ENCODE peak calls at places on chromosomes 3 and 15, in eight cellular contexts. N is GM13977; W is iris pigment epithelial cell; R is stimulated activated CD4-positive, alpha-beta T cell treated with anti-CD3 and anti-CD28 coated beads, Interleukin-2, amount 100 ng/mL, for 48 hours; O is neural crest cell; V is left cardiac atrium; G is T-cell; U is activated T-cell treated with anti-CD3 and anti-CD28 coated beads for 24 hours. P is an unnamed sample.

GRCh38 chr15:40927497-40928346 is 1.4 kb upstream of the DLL4 start:
- DNase-seq in U (no peak), N (peak; percentile 54), G (no peak), R (no peak), W (no peak), O (no peak), V (peak; percentile 29), P (no peak)

GRCh38 chr3:52866427-52866826 is 30.9 kb downstream of the STIMATE start:
- DNase-seq in O (no peak), U (no peak), W (no peak), G (no peak), N (no peak), V (no peak), R (no peak), P (no peak)

GRCh38 chr15:78909791-78910228 is 35.0 kb downstream of the CTSH start:
- DNase-seq in N (peak; percentile 52), W (peak; percentile 34), O (peak; percentile 52), R (peak; percentile 21), G (no peak), V (no peak), U (peak; percentile 5), P (no peak)

GRCh38 chr3:48765376-48765775 is 48.4 kb upstream of the IP6K2 start:
- DNase-seq in R (no peak), W (no peak), O (no peak), U (no peak), N (no peak), V (no peak), G (no peak), P (no peak)

GRCh38 chr3:42613462-42613861 is 13.0 kb downstream of the NKTR start:
- DNase-seq in O (no peak), W (no peak), G (no peak), R (no peak), N (no peak), U (no peak), V (no peak), P (no peak)

GRCh38 chr15:88018865-88019626 is 237.5 kb downstream of the NTRK3 start:
- DNase-seq in G (no peak), V (no peak), O (no peak), U (no peak), W (peak; percentile 13), R (no peak), N (no peak), P (no peak)

GRCh38 chr3:30664449-30664848 is 58.0 kb downstream of the TGFBR2 start:
- DNase-seq in W (no peak), N (no peak), G (peak; percentile 66), O (no peak), V (no peak), U (no peak), R (no peak), P (no peak)

GRCh38 chr15:85751731-85752421 is 42.8 kb downstream of the KLHL25 start:
- DNase-seq in U (no peak), R (no peak), G (no peak), V (no peak), W (no peak), O (peak; percentile 57), N (no peak), P (no peak)

GRCh38 chr3:155362808-155363689 is 69.6 kb upstream of the STRIT1 start:
- DNase-seq in U (no peak), G (no peak), W (no peak), V (no peak), O (no peak), R (no peak), N (no peak), P (no peak)

GRCh38 chr3:32359766-32360513 is 31.7 kb upstream of the CMTM7 start:
- DNase-seq in V (no peak), G (no peak), N (no peak), R (no peak), U (no peak), W (no peak), O (no peak), P (no peak)

GRCh38 chr15:38378162-38378560 is 75.8 kb upstream of the FAM98B start:
- DNase-seq in V (peak; percentile 69), G (no peak), N (no peak), R (no peak), W (peak; percentile 43), U (no peak), O (no peak), P (no peak)

GRCh38 chr3:27720029-27720518 is 2.0 kb downstream of the EOMES start:
- DNase-seq in R (no peak), G (no peak), O (no peak), V (no peak), N (no peak), W (no peak), U (no peak), P (no peak)

GRCh38 chr3:140100479-140100878 is 165.5 kb downstream of the CLSTN2 start:
- DNase-seq in O (no peak), R (no peak), W (no peak), V (no peak), G (no peak), U (no peak), N (no peak), P (no peak)

GRCh38 chr3:62571916-62572315 is 198.6 kb upstream of the FEZF2 start:
- DNase-seq in G (no peak), R (no peak), U (no peak), V (no peak), O (no peak), W (no peak), N (no peak), P (no peak)

GRCh38 chr3:146153429-146153828 is 7.6 kb downstream of the PLOD2 start:
- DNase-seq in W (no peak), R (no peak), N (no peak), G (no peak), V (no peak), O (no peak), U (no peak), P (no peak)

GRCh38 chr3:58688563-58688962 is 22.0 kb upstream of the FAM3D start:
- DNase-seq in U (no peak), V (no peak), G (no peak), O (no peak), N (no peak), W (no peak), R (no peak), P (no peak)

GRCh38 chr15:67472957-67473356 is 48.0 kb upstream of the C15orf61 start:
- DNase-seq in O (no peak), W (peak; percentile 36), G (no peak), U (no peak), R (no peak), N (no peak), V (no peak), P (no peak)

GRCh38 chr15:55915221-55915620 is 78.2 kb downstream of the NEDD4 start:
- DNase-seq in N (no peak), W (no peak), O (no peak), V (no peak), G (no peak), U (no peak), R (no peak), P (no peak)

GRCh38 chr3:53613111-53613510 is 118.7 kb downstream of the CACNA1D start:
- DNase-seq in W (no peak), G (no peak), R (no peak), U (no peak), V (no peak), N (no peak), O (no peak), P (no peak)

GRCh38 chr3:9681011-9681722 is 22.5 kb upstream of the CPNE9 start:
- DNase-seq in G (no peak), W (no peak), N (no peak), U (no peak), O (no peak), V (no peak), R (no peak), P (no peak)

GRCh38 chr3:107221856-107222255 is 155.4 kb upstream of the CCDC54 start:
- DNase-seq in R (no peak), N (no peak), G (no peak), W (peak; percentile 88), U (no peak), V (no peak), O (no peak), P (no peak)

GRCh38 chr3:157111578-157111977 is 48.4 kb downstream of the CCNL1 start:
- DNase-seq in G (no peak), N (no peak), W (no peak), V (no peak), R (no peak), U (no peak), O (no peak), P (no peak)

GRCh38 chr3:183131735-183132134 is 30.8 kb downstream of the LAMP3 start:
- DNase-seq in R (no peak), U (no peak), W (peak; percentile 88), N (no peak), O (no peak), G (no peak), V (no peak), P (no peak)

GRCh38 chr3:45178131-45179023 is 32.2 kb upstream of the CDCP1 start:
- DNase-seq in G (no peak), O (no peak), R (no peak), U (no peak), W (peak; percentile 79), V (no peak), N (no peak), P (no peak)

P was measured in GM12891.